ENCODE peak calls at places on chromosomes 7 and 10, in ten cellular contexts. U is aorta; R is activated CD8-positive, alpha-beta memory T cell treated with anti-CD3 and anti-CD28 coated beads for 48 hours; B is iPS-NIHi11; A is activated T-cell treated with anti-CD3 and anti-CD28 coated beads for 48 hours; J is mesothelial cell of epicardium; W is stimulated activated CD8-positive, alpha-beta memory T cell treated with anti-CD3 and anti-CD28 coated beads, Interleukin-7, amount 100 ng/mL, for 4 hours; I is ELF-1; G is H4; P is AG09319. S is an unnamed sample.

GRCh38 chr7:115097175-115097671 is 175.3 kb downstream of the MDFIC start:
- DNase-seq in W (no peak), R (no peak), B (no peak), P (no peak), A (no peak), I (no peak), J (no peak), U (no peak), G (peak; percentile 75), S (no peak)

GRCh38 chr7:78398576-78398975 is 600.0 kb downstream of the PHTF2 start:
- DNase-seq in W (no peak), U (no peak), G (no peak), P (no peak), B (peak; percentile 13), J (no peak), R (no peak), A (no peak), I (peak; percentile 5), S (no peak)

GRCh38 chr10:3902054-3902808 is 117.2 kb upstream of the KLF6 start:
- DNase-seq in G (no peak), I (no peak), W (no peak), J (no peak), U (no peak), A (no peak), P (no peak), R (no peak), B (no peak), S (peak; percentile 16)

GRCh38 chr7:42070068-42070467 is 166.9 kb downstream of the GLI3 start:
- DNase-seq in I (no peak), W (no peak), G (no peak), U (no peak), P (no peak), J (no peak), R (no peak), B (no peak), A (no peak), S (no peak)

GRCh38 chr7:151518781-151519044 is 982 bp downstream of the RHEB start:
- DNase-seq in G (no peak), R (no peak), I (no peak), W (no peak), J (no peak), U (no peak), B (no peak), P (no peak), A (no peak), S (no peak)

GRCh38 chr7:39761435-39761834 is 138.1 kb downstream of the RALA start:
- DNase-seq in A (no peak), W (no peak), R (no peak), J (no peak), B (no peak), U (no peak), I (no peak), P (no peak), G (no peak), S (no peak)

GRCh38 chr10:116761883-116762282 is 19.5 kb upstream of the HSPA12A start:
- DNase-seq in I (no peak), P (no peak), A (no peak), U (no peak), B (no peak), R (no peak), J (no peak), G (no peak), W (no peak), S (no peak)

GRCh38 chr7:50068850-50069551 is 24.0 kb downstream of the ZPBP start:
- DNase-seq in A (no peak), B (peak; percentile 71), G (peak; percentile 87), J (no peak), R (no peak), I (peak; percentile 75), U (no peak), P (no peak), W (no peak), S (peak; percentile 30)

GRCh38 chr7:122199171-122199570 is 55.1 kb upstream of the AASS start:
- DNase-seq in G (no peak), P (no peak), J (no peak), A (no peak), U (no peak), B (no peak), I (no peak), W (no peak), R (no peak), S (no peak)

GRCh38 chr7:102155821-102156441 is 130.7 kb upstream of the SH2B2 start:
- DNase-seq in W (no peak), P (no peak), J (no peak), I (peak; percentile 29), B (no peak), R (no peak), G (no peak), U (no peak), A (no peak), S (no peak)

GRCh38 chr10:95480102-95480900 is 80.9 kb downstream of the SORBS1 start:
- DNase-seq in J (no peak), A (no peak), R (no peak), B (no peak), U (no peak), W (no peak), I (peak; percentile 47), G (peak; percentile 25), P (no peak), S (no peak)

GRCh38 chr10:29807407-29807806 is 172.6 kb upstream of the SVIL start:
- DNase-seq in J (no peak), R (no peak), A (no peak), G (peak; percentile 30), I (no peak), P (no peak), W (no peak), U (no peak), B (no peak), S (no peak)

GRCh38 chr10:14032406-14032998 is 298.2 kb downstream of the FRMD4A start:
- DNase-seq in J (peak; percentile 25), R (peak; percentile 38), U (no peak), B (peak; percentile 85), G (no peak), W (peak; percentile 11), A (peak; percentile 39), I (peak; percentile 85), P (no peak), S (peak; percentile 48)

GRCh38 chr7:100603697-100604077 is 1.5 kb downstream of the PCOLCE start:
- DNase-seq in R (no peak), W (no peak), P (no peak), J (no peak), U (no peak), A (no peak), B (no peak), G (no peak), I (peak; percentile 73), S (no peak)

GRCh38 chr7:88915615-88916014 is 120.1 kb upstream of the TEX47 start:
- DNase-seq in B (no peak), R (no peak), G (no peak), J (no peak), U (no peak), P (no peak), I (no peak), W (no peak), A (no peak), S (no peak)

GRCh38 chr10:77837248-77837924 is 89.2 kb downstream of the DLG5 start:
- DNase-seq in U (no peak), G (no peak), B (peak; percentile 86), R (peak; percentile 38), I (peak; percentile 87), W (peak; percentile 26), J (no peak), P (no peak), A (peak; percentile 54), S (peak; percentile 80)

GRCh38 chr10:56091872-56092271 is 269.2 kb downstream of the ZWINT start:
- DNase-seq in I (no peak), J (no peak), G (no peak), W (no peak), B (no peak), A (no peak), P (no peak), U (no peak), R (no peak), S (no peak)

GRCh38 chr7:52498319-52498718 is 537.1 kb upstream of the POM121L12 start:
- DNase-seq in W (no peak), G (no peak), U (no peak), R (no peak), A (no peak), B (no peak), J (no peak), P (no peak), I (no peak), S (no peak)

GRCh38 chr7:17971392-17971791 is 31.1 kb upstream of the SNX13 start:
- DNase-seq in G (peak; percentile 22), U (no peak), I (no peak), R (no peak), P (no peak), J (no peak), B (no peak), A (no peak), W (no peak), S (no peak)

GRCh38 chr7:85074016-85074415 is 112.8 kb downstream of the SEMA3D start:
- DNase-seq in B (no peak), J (no peak), P (no peak), R (no peak), G (no peak), W (no peak), A (no peak), I (no peak), U (no peak), S (no peak)

GRCh38 chr7:120857558-120858298 is at the start of gene TSPAN12:
- DNase-seq in W (no peak), G (peak; percentile 85), R (no peak), J (peak; percentile 56), P (peak; percentile 10), I (peak; percentile 92), U (peak; percentile 91), A (peak; percentile 52), B (peak; percentile 91), S (peak; percentile 56)

GRCh38 chr7:98869374-98870070 is at the start of gene TMEM130:
- DNase-seq in R (no peak), A (no peak), W (no peak), J (no peak), I (no peak), P (no peak), G (no peak), U (no peak), B (peak; percentile 57), S (no peak)

S was measured in stimulated activated naive CD8-positive, alpha-beta T cell treated with anti-CD3 and anti-CD28 coated beads, Interleukin-15, amount 100 ng/mL, for 72 hours.